ENCODE peak calls at places on chromosomes 5 and 9, in eight cellular contexts. One of them, this sample, is unnamed.

GRCh38 chr5:69217154-69217731 is 17.4 kb upstream of the CDK7 start:
- DNase-seq in left cardiac atrium: no peak
- DNase-seq in AG09309: peak
- DNase-seq in stimulated activated naive CD8-positive, alpha-beta T cell treated with anti-CD3 and anti-CD28 coated beads, Interleukin-15, amount 100 ng/mL, for 72 hours: no peak
- DNase-seq in KG1: peak
- DNase-seq in H1: no peak
- DNase-seq in HTR-8/SVneo: peak
- DNase-seq in breast epithelium: no peak
- DNase-seq in this sample: no peak

GRCh38 chr9:71690058-71690691 is 78.1 kb downstream of the CEMIP2 start:
- DNase-seq in AG09309: no peak
- DNase-seq in KG1: no peak
- DNase-seq in breast epithelium: no peak
- DNase-seq in H1: no peak
- DNase-seq in stimulated activated naive CD8-positive, alpha-beta T cell treated with anti-CD3 and anti-CD28 coated beads, Interleukin-15, amount 100 ng/mL, for 72 hours: no peak
- DNase-seq in left cardiac atrium: no peak
- DNase-seq in HTR-8/SVneo: no peak
- DNase-seq in this sample: no peak

GRCh38 chr5:58925627-58926545 is 343.0 kb downstream of the RAB3C start:
- DNase-seq in HTR-8/SVneo: no peak
- DNase-seq in breast epithelium: no peak
- DNase-seq in H1: no peak
- DNase-seq in AG09309: no peak
- DNase-seq in KG1: no peak
- DNase-seq in left cardiac atrium: no peak
- DNase-seq in stimulated activated naive CD8-positive, alpha-beta T cell treated with anti-CD3 and anti-CD28 coated beads, Interleukin-15, amount 100 ng/mL, for 72 hours: no peak
- DNase-seq in this sample: no peak

GRCh38 chr5:76836181-76836580 is 13.6 kb upstream of the S100Z start:
- DNase-seq in HTR-8/SVneo: no peak
- DNase-seq in stimulated activated naive CD8-positive, alpha-beta T cell treated with anti-CD3 and anti-CD28 coated beads, Interleukin-15, amount 100 ng/mL, for 72 hours: no peak
- DNase-seq in breast epithelium: no peak
- DNase-seq in left cardiac atrium: no peak
- DNase-seq in KG1: no peak
- DNase-seq in AG09309: no peak
- DNase-seq in H1: no peak
- DNase-seq in this sample: no peak

GRCh38 chr5:172958268-172959046 is 767 bp upstream of the RPL26L1 start:
- DNase-seq in H1: peak
- DNase-seq in stimulated activated naive CD8-positive, alpha-beta T cell treated with anti-CD3 and anti-CD28 coated beads, Interleukin-15, amount 100 ng/mL, for 72 hours: peak
- DNase-seq in KG1: peak
- DNase-seq in AG09309: no peak
- DNase-seq in left cardiac atrium: peak
- DNase-seq in HTR-8/SVneo: no peak
- DNase-seq in breast epithelium: no peak
- DNase-seq in this sample: peak

GRCh38 chr5:32339198-32339597 is 26.5 kb upstream of the MTMR12 start:
- DNase-seq in stimulated activated naive CD8-positive, alpha-beta T cell treated with anti-CD3 and anti-CD28 coated beads, Interleukin-15, amount 100 ng/mL, for 72 hours: no peak
- DNase-seq in breast epithelium: no peak
- DNase-seq in H1: no peak
- DNase-seq in AG09309: no peak
- DNase-seq in left cardiac atrium: no peak
- DNase-seq in KG1: no peak
- DNase-seq in HTR-8/SVneo: no peak
- DNase-seq in this sample: no peak

GRCh38 chr5:168114444-168115017 is 176.9 kb upstream of the WWC1 start:
- DNase-seq in KG1: peak
- DNase-seq in HTR-8/SVneo: peak
- DNase-seq in stimulated activated naive CD8-positive, alpha-beta T cell treated with anti-CD3 and anti-CD28 coated beads, Interleukin-15, amount 100 ng/mL, for 72 hours: peak
- DNase-seq in H1: peak
- DNase-seq in AG09309: no peak
- DNase-seq in left cardiac atrium: peak
- DNase-seq in breast epithelium: no peak
- DNase-seq in this sample: peak

GRCh38 chr5:73437126-73438047 is 11.2 kb downstream of the FOXD1 start:
- DNase-seq in HTR-8/SVneo: peak
- DNase-seq in left cardiac atrium: no peak
- DNase-seq in stimulated activated naive CD8-positive, alpha-beta T cell treated with anti-CD3 and anti-CD28 coated beads, Interleukin-15, amount 100 ng/mL, for 72 hours: no peak
- DNase-seq in H1: no peak
- DNase-seq in KG1: no peak
- DNase-seq in AG09309: no peak
- DNase-seq in breast epithelium: no peak
- DNase-seq in this sample: no peak

GRCh38 chr5:154300207-154300606 is 109.7 kb downstream of the GALNT10 start:
- DNase-seq in stimulated activated naive CD8-positive, alpha-beta T cell treated with anti-CD3 and anti-CD28 coated beads, Interleukin-15, amount 100 ng/mL, for 72 hours: no peak
- DNase-seq in breast epithelium: no peak
- DNase-seq in AG09309: no peak
- DNase-seq in HTR-8/SVneo: no peak
- DNase-seq in left cardiac atrium: no peak
- DNase-seq in KG1: no peak
- DNase-seq in H1: no peak
- DNase-seq in this sample: no peak

GRCh38 chr9:18921677-18922076 is 111.3 kb downstream of the SAXO1 start:
- DNase-seq in HTR-8/SVneo: no peak
- DNase-seq in breast epithelium: no peak
- DNase-seq in stimulated activated naive CD8-positive, alpha-beta T cell treated with anti-CD3 and anti-CD28 coated beads, Interleukin-15, amount 100 ng/mL, for 72 hours: no peak
- DNase-seq in H1: no peak
- DNase-seq in AG09309: peak
- DNase-seq in left cardiac atrium: no peak
- DNase-seq in KG1: no peak
- DNase-seq in this sample: no peak

GRCh38 chr5:51518607-51519006 is 135.4 kb downstream of the ISL1 start:
- DNase-seq in HTR-8/SVneo: no peak
- DNase-seq in left cardiac atrium: no peak
- DNase-seq in H1: no peak
- DNase-seq in breast epithelium: no peak
- DNase-seq in KG1: no peak
- DNase-seq in AG09309: no peak
- DNase-seq in stimulated activated naive CD8-positive, alpha-beta T cell treated with anti-CD3 and anti-CD28 coated beads, Interleukin-15, amount 100 ng/mL, for 72 hours: no peak
- DNase-seq in this sample: no peak

GRCh38 chr5:82939326-82939725 is 137.9 kb downstream of the TMEM167A start:
- DNase-seq in stimulated activated naive CD8-positive, alpha-beta T cell treated with anti-CD3 and anti-CD28 coated beads, Interleukin-15, amount 100 ng/mL, for 72 hours: no peak
- DNase-seq in KG1: no peak
- DNase-seq in HTR-8/SVneo: no peak
- DNase-seq in breast epithelium: no peak
- DNase-seq in H1: no peak
- DNase-seq in AG09309: no peak
- DNase-seq in left cardiac atrium: no peak
- DNase-seq in this sample: no peak

GRCh38 chr9:21616082-21616778 is 134.1 kb upstream of the IFNE start:
- DNase-seq in AG09309: peak
- DNase-seq in breast epithelium: no peak
- DNase-seq in KG1: no peak
- DNase-seq in HTR-8/SVneo: peak
- DNase-seq in left cardiac atrium: no peak
- DNase-seq in stimulated activated naive CD8-positive, alpha-beta T cell treated with anti-CD3 and anti-CD28 coated beads, Interleukin-15, amount 100 ng/mL, for 72 hours: no peak
- DNase-seq in H1: no peak
- DNase-seq in this sample: no peak

This sample was measured in lung.